ENCODE peak calls at places on chromosomes 5 and 9, in five cellular contexts. Z is H9; U is RPMI7951; V is stimulated activated naive CD8-positive, alpha-beta T cell treated with anti-CD3 and anti-CD28 coated beads, Interleukin-15, Interleukin-2, amounts not matched to agents 100 U/mL and 50 U/mL, for 24 hours; N is DMS153. M is an unnamed sample.

GRCh38 chr5:81657386-81657785 is 93.5 kb downstream of the SSBP2 start:
- DNase-seq in Z (no peak), V (no peak), N (no peak), U (peak), M (no peak)

GRCh38 chr9:133332381-133332730 is 3.6 kb downstream of the SURF6 start:
- DNase-seq in Z (peak), N (no peak), U (no peak), V (no peak), M (no peak)

GRCh38 chr9:133242991-133243390 is 32.0 kb downstream of the ABO start:
- DNase-seq in Z (no peak), N (no peak), V (no peak), U (no peak), M (no peak)

GRCh38 chr9:76701441-76702031 is 62.7 kb upstream of the PCA3 start:
- DNase-seq in Z (no peak), V (no peak), N (no peak), U (no peak), M (no peak)

GRCh38 chr5:179115845-179116524 is 55.8 kb downstream of the ZNF354C start:
- DNase-seq in U (no peak), Z (no peak), V (no peak), N (no peak), M (no peak)

GRCh38 chr5:95647331-95647659 is 718 bp downstream of the RFESD start:
- DNase-seq in U (no peak), V (no peak), N (no peak), Z (no peak), M (no peak)

GRCh38 chr9:135588371-135588770 is 26.8 kb downstream of the PAEP start:
- DNase-seq in V (no peak), U (no peak), N (no peak), Z (no peak), M (no peak)

GRCh38 chr5:53173083-53173482 is 63.5 kb upstream of the MOCS2 start:
- DNase-seq in U (no peak), V (no peak), N (no peak), Z (no peak), M (no peak)

GRCh38 chr9:114122628-114123027 is 23.5 kb upstream of the KIF12 start:
- DNase-seq in N (no peak), Z (no peak), U (no peak), V (no peak), M (no peak)

GRCh38 chr5:173240091-173241050 is 5.4 kb upstream of the NKX2-5 start:
- DNase-seq in Z (peak), U (no peak), N (no peak), V (no peak), M (no peak)

GRCh38 chr9:136978073-136978864 is 965 bp downstream of the PTGDS start:
- DNase-seq in Z (peak), U (no peak), N (peak), V (peak), M (peak)

GRCh38 chr5:158198636-158199035 is 339.7 kb upstream of the CLINT1 start:
- DNase-seq in Z (no peak), U (no peak), V (no peak), N (no peak), M (no peak)

GRCh38 chr5:107425541-107426031 is 245.2 kb downstream of the EFNA5 start:
- DNase-seq in U (peak), N (no peak), Z (no peak), V (no peak), M (no peak)

GRCh38 chr9:92934321-92934720 is 13.0 kb upstream of the FGD3 start:
- DNase-seq in Z (no peak), U (no peak), V (no peak), N (no peak), M (no peak)

GRCh38 chr9:20593551-20593950 is 28.7 kb downstream of the MLLT3 start:
- DNase-seq in N (no peak), V (no peak), U (peak), Z (no peak), M (no peak)

GRCh38 chr9:120344230-120344629 is 235.7 kb downstream of the CDK5RAP2 start:
- DNase-seq in U (peak), V (no peak), N (no peak), Z (no peak), M (no peak)

GRCh38 chr5:1196562-1196961 is 4.8 kb upstream of the SLC6A19 start:
- DNase-seq in U (no peak), N (no peak), V (no peak), Z (no peak), M (no peak)

GRCh38 chr5:132655821-132656773 is 1.9 kb upstream of the IL13 start:
- DNase-seq in N (no peak), Z (peak), U (peak), V (peak), M (no peak)

GRCh38 chr9:105138306-105138801 is 106.1 kb upstream of the SLC44A1 start:
- DNase-seq in N (peak), U (peak), Z (peak), V (no peak), M (peak)

GRCh38 chr9:76161103-76161502 is 233.1 kb downstream of the RFK start:
- DNase-seq in N (no peak), U (no peak), V (no peak), Z (peak), M (no peak)

GRCh38 chr5:140003519-140003918 is 39.6 kb downstream of the NRG2 start:
- DNase-seq in Z (no peak), U (no peak), V (no peak), N (no peak), M (no peak)